ENCODE peak calls at places on chromosomes 3 and 15, in eight cellular contexts. R is activated T-cell treated with anti-CD3 and anti-CD28 coated beads, Interleukin-2, amount 50 U/mL, for 1 hour; C is NCI-H1694; H is GM10248; Z is left cardiac atrium; T is T47D; Y is GM13976; D is body of pancreas. V is an unnamed sample.

GRCh38 chr15:59371458-59372351 is 966 bp downstream of the MYO1E start:
- DNase-seq in R (peak), C (no peak), H (peak), Z (no peak), T (peak), Y (peak), D (peak), V (no peak)

GRCh38 chr3:36175113-36175812 is 205.0 kb upstream of the STAC start:
- DNase-seq in R (no peak), C (no peak), H (no peak), Z (no peak), T (no peak), Y (no peak), D (no peak), V (no peak)

GRCh38 chr3:149783576-149783975 is 8.8 kb downstream of the ANKUB1 start:
- DNase-seq in R (no peak), C (no peak), H (no peak), Z (no peak), T (no peak), Y (no peak), D (no peak), V (no peak)

GRCh38 chr15:36737430-36737891 is 158.0 kb downstream of the CDIN1 start:
- DNase-seq in R (no peak), C (no peak), H (no peak), Z (no peak), T (no peak), Y (no peak), D (no peak), V (no peak)

GRCh38 chr3:50825841-50826240 is 151.1 kb downstream of the DOCK3 start:
- DNase-seq in R (no peak), C (no peak), H (no peak), Z (no peak), T (no peak), Y (no peak), D (no peak), V (no peak)

GRCh38 chr3:126938520-126939346 is 44.2 kb upstream of the PLXNA1 start:
- DNase-seq in R (no peak), C (no peak), H (no peak), Z (no peak), T (no peak), Y (no peak), D (no peak), V (no peak)

GRCh38 chr3:170542704-170543103 is 43.2 kb downstream of the SLC7A14 start:
- DNase-seq in R (no peak), C (no peak), H (no peak), Z (no peak), T (no peak), Y (no peak), D (no peak), V (no peak)

GRCh38 chr15:40307421-40308165 is at the start of gene PLCB2:
- DNase-seq in R (peak), C (no peak), H (peak), Z (peak), T (no peak), Y (peak), D (peak), V (peak)

GRCh38 chr3:57852896-57853295 is 96.8 kb downstream of the SLMAP start:
- DNase-seq in R (no peak), C (no peak), H (peak), Z (no peak), T (no peak), Y (peak), D (no peak), V (no peak)

GRCh38 chr15:67545864-67546263 is 3.4 kb downstream of the MAP2K5 start:
- DNase-seq in R (no peak), C (no peak), H (no peak), Z (no peak), T (no peak), Y (no peak), D (no peak), V (no peak)